ENCODE peak calls at places on chromosomes 11 and 22, in six cellular contexts. L is AG04449, K is esophagus squamous epithelium, B is mucosa of descending colon, Z is astrocyte of the spinal cord, H is NB4. C is an unnamed sample.

GRCh38 chr11:117823294-117823940 is 1.1 kb downstream of the FXYD2 start:
- DNase-seq in K (no peak), H (peak), Z (no peak), L (no peak), B (peak), C (no peak)

GRCh38 chr11:62005231-62005661 is 37.8 kb upstream of the FTH1 start:
- DNase-seq in K (no peak), B (no peak), Z (no peak), H (no peak), L (no peak), C (peak)

GRCh38 chr22:30875481-30876215 is 92.9 kb downstream of the MORC2 start:
- DNase-seq in L (no peak), Z (no peak), K (no peak), B (peak), H (no peak), C (no peak)

GRCh38 chr22:42662114-42663021 is 13.2 kb upstream of the CYB5R3 start:
- DNase-seq in B (peak), K (no peak), H (peak), L (no peak), Z (peak), C (peak)

GRCh38 chr11:35012467-35013191 is 96.2 kb downstream of the PDHX start:
- DNase-seq in L (no peak), K (no peak), Z (no peak), H (no peak), B (no peak), C (no peak)

GRCh38 chr11:64234840-64235379 is 526 bp downstream of the VEGFB start:
- DNase-seq in Z (no peak), H (peak), L (no peak), K (no peak), B (peak), C (no peak)

GRCh38 chr11:85769758-85770157 is 41.2 kb downstream of the SYTL2 start:
- DNase-seq in L (no peak), B (no peak), K (no peak), Z (no peak), H (no peak), C (no peak)

GRCh38 chr11:2442554-2442953 is 1.8 kb downstream of the TRPM5 start:
- DNase-seq in L (no peak), Z (no peak), H (no peak), K (no peak), B (no peak), C (no peak)

GRCh38 chr22:32177221-32177765 is 18.2 kb upstream of the C22orf42 start:
- DNase-seq in B (no peak), L (no peak), H (peak), Z (no peak), K (no peak), C (no peak)

GRCh38 chr11:126704144-126704543 is 296.4 kb downstream of the KIRREL3 start:
- DNase-seq in L (no peak), Z (no peak), H (no peak), K (no peak), B (no peak), C (no peak)

GRCh38 chr11:15113381-15113780 is 1.3 kb upstream of the INSC start:
- DNase-seq in L (no peak), Z (no peak), H (peak), B (no peak), K (no peak), C (no peak)

GRCh38 chr11:115769891-115770290 is 265.7 kb upstream of the CADM1 start:
- DNase-seq in L (no peak), Z (no peak), B (no peak), H (no peak), K (no peak), C (no peak)

GRCh38 chr22:44045171-44045570 is 21.1 kb downstream of the PARVB start:
- DNase-seq in B (no peak), Z (no peak), H (no peak), K (no peak), L (no peak), C (peak)

GRCh38 chr11:5605849-5606248 is 9.4 kb downstream of the TRIM6 start:
- DNase-seq in L (peak), H (no peak), B (no peak), K (no peak), Z (peak), C (peak)

GRCh38 chr11:116535120-116535519 is 237.7 kb downstream of the BUD13 start:
- DNase-seq in K (no peak), B (no peak), Z (no peak), H (no peak), L (no peak), C (no peak)

GRCh38 chr11:65912840-65913239 is 6.0 kb downstream of the C11orf68 start:
- DNase-seq in B (no peak), L (no peak), Z (peak), K (no peak), H (no peak), C (peak)

GRCh38 chr11:35717043-35717442 is 54.5 kb downstream of the TRIM44 start:
- DNase-seq in B (no peak), L (no peak), H (no peak), Z (no peak), K (no peak), C (no peak)

GRCh38 chr11:84720706-84721402 is 906.3 kb downstream of the DLG2 start:
- DNase-seq in H (peak), L (no peak), K (no peak), Z (peak), B (peak), C (no peak)
- H3K4me3 ChIP-seq in H (no peak), L (no peak), K (peak), Z (peak), B (no peak), C (peak)

DNA sequence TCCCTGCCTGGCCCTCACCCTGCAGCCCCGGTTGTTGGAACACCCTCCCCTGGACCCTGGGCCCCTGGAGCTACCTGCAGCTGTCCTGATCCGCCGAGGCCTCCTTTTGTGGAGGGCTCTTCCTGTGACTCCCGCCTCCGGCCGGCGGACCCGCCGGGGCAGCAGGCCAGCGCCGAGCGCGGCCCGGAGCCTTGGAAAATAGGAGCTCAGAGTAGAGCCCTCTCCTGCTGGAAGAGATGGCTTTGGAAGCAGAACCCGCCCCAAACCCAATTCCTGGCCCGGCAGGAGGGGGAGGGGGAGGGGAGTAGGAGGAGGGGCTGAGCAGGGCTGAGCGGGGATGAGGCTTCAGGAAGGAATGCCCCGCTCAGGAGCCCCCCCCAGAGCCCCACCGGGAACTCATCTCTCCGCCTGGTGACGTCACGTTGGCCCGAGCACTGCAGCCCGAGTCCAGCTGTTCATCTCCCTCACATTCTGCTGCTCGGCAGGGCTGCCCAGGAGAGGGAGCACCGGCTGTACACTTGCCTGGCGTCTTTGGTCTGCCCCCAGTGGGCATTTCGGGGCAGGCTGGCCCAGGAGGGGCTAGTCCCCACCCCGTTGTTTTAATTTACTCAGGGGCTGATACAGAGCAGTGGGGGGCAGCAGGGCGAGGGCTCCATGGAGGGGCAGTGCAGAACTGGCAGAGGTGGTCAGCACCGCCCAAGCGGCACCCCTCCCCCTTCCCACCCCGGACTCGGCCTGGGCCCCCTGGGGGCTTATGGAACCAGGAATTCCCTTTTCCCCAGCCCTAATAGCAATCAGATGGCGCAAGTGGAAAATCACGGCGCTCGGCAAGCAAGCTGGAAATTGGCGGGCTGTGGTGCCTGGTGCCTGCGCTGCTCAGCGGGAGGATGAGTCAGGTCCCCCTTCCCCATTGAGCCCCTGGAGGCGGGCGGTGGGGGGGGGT is at the start of gene MRGPRF:
- DNase-seq in L (no peak), K (no peak), Z (peak), B (peak), H (peak), C (peak)
- TF ChIP-seq CTCF in L (peak), K (peak), Z (peak), B (no peak), H (peak), C (peak)

DNA sequence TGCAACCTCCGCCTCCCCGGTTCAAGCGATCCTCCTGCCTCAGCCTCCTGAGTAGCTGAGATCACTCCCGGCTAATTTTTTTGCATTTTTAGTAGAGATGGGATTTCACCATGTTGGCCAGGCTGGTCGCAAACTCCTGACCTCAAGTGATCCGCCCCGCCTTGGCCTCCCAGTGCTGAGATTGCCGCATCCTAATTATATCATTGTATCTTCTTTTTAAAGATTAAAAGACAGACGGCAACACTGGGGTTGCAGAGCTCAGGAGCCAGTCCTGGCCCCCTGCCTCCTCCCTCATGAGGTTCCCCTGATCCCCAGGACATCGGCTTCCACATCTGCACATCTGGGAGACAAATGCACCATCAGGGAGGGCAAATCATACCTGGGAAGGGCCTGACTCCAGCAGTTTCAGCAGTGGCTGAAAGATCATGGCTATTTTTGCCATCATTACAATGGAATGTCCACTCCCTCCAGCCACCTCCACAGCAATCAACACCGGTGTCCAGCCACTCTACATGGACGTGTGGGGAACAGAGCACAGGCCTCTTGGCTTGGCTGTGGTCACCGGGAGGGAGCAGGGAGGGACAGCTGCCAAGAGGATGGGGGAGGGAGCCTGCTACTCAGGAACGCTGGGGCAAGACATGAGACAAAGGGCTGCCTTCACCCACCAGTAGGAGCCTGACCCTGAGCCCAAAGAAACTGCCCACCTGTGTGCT is 9.2 kb upstream of the CELSR1 start:
- DNase-seq in Z (peak), L (no peak), K (no peak), H (no peak), B (no peak), C (peak)
- H3K4me3 ChIP-seq in Z (no peak), L (no peak), K (no peak), H (no peak), B (no peak), C (no peak)

DNA sequence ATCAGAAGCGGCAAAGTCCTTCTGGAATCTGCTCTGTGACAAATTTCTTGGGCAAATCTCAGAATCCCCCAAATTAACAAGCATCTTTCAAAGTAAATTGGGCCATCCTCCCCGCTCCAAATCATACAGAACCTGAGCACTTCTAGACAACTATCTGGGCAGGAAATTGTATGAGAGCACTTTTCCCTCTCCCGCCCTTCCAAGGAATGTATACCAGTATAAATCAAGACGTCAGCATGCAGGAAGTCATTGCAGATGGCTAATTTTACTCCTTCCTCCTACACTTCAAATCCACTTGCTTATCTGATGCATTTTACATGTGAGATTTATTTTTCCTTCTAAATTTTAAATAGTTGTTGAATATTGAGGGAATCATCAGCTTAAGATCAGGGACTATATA is 52.1 kb downstream of the NTM start:
- DNase-seq in K (no peak), B (no peak), L (no peak), Z (no peak), H (no peak), C (no peak)
- TF ChIP-seq CTCF in K (no peak), B (no peak), L (no peak), Z (no peak), H (no peak), C (no peak)

GRCh38 chr11:124717786-124718634 is 21.7 kb upstream of the NRGN start:
- DNase-seq in H (peak), L (no peak), B (no peak), Z (peak), K (no peak), C (peak)
- H3K4me3 ChIP-seq in H (no peak), L (peak), B (no peak), Z (peak), K (peak), C (peak)

GRCh38 chr11:13297308-13297916 is 19.8 kb downstream of the BMAL1 start:
- DNase-seq in B (no peak), K (no peak), H (no peak), Z (no peak), L (no peak), C (no peak)
- TF ChIP-seq CTCF in B (no peak), K (no peak), H (no peak), Z (no peak), L (no peak), C (no peak)

GRCh38 chr11:57475671-57476222 is 15.4 kb downstream of the RTN4RL2 start:
- DNase-seq in Z (no peak), H (no peak), L (no peak), K (no peak), B (no peak), C (no peak)
- H3K4me3 ChIP-seq in Z (no peak), H (no peak), L (no peak), K (peak), B (no peak), C (peak)

GRCh38 chr11:11313902-11314692 is 39.0 kb downstream of the CSNK2A3 start:
- DNase-seq in K (no peak), Z (no peak), L (no peak), B (no peak), H (no peak), C (no peak)
- TF ChIP-seq CTCF in K (no peak), Z (no peak), L (no peak), B (no peak), H (no peak), C (no peak)

GRCh38 chr11:128497057-128497957 is 90.1 kb downstream of the ETS1 start:
- DNase-seq in Z (peak), H (peak), K (no peak), L (peak), B (no peak), C (peak)
- H3K4me3 ChIP-seq in Z (peak), H (peak), K (peak), L (peak), B (no peak), C (peak)

C was measured in fibroblast of the aortic adventitia.